ENCODE peak calls at places on chromosomes 5 and 9, in ten cellular contexts. One of them, this sample, is unnamed. For H3K4me1, the result is how much of the 10 kb centered on the place peaks cover.

GRCh38 chr5:102720954-102721353 is 34.2 kb upstream of the PAM start:
- DNase-seq in lower lobe of right lung: no peak
- DNase-seq in endodermal cell: no peak
- DNase-seq in iPS DF 6.9: no peak
- DNase-seq in endothelial cell of umbilical vein: no peak
- DNase-seq in CD8-positive, alpha-beta T cell: no peak
- DNase-seq in psoas muscle: no peak
- DNase-seq in A549: no peak
- DNase-seq in neuronal stem cell: no peak
- DNase-seq in IMR-90: peak
- DNase-seq in this sample: no peak

GRCh38 chr5:151198861-151199260 is 25.0 kb downstream of the CCDC69 start:
- DNase-seq in lower lobe of right lung: no peak
- DNase-seq in endodermal cell: no peak
- DNase-seq in iPS DF 6.9: no peak
- DNase-seq in endothelial cell of umbilical vein: no peak
- DNase-seq in CD8-positive, alpha-beta T cell: no peak
- DNase-seq in psoas muscle: no peak
- DNase-seq in A549: no peak
- DNase-seq in neuronal stem cell: no peak
- DNase-seq in IMR-90: no peak
- DNase-seq in this sample: peak

GRCh38 chr9:3525088-3525835 is 539 bp downstream of the RFX3 start:
- DNase-seq in lower lobe of right lung: peak
- DNase-seq in endodermal cell: no peak
- DNase-seq in iPS DF 6.9: no peak
- DNase-seq in endothelial cell of umbilical vein: peak
- DNase-seq in CD8-positive, alpha-beta T cell: no peak
- DNase-seq in psoas muscle: no peak
- DNase-seq in A549: peak
- DNase-seq in neuronal stem cell: no peak
- DNase-seq in IMR-90: no peak
- DNase-seq in this sample: peak

GRCh38 chr5:4036861-4037260 is 441.2 kb downstream of the IRX1 start:
- DNase-seq in lower lobe of right lung: no peak
- DNase-seq in endodermal cell: no peak
- DNase-seq in iPS DF 6.9: no peak
- DNase-seq in endothelial cell of umbilical vein: no peak
- DNase-seq in CD8-positive, alpha-beta T cell: no peak
- DNase-seq in psoas muscle: no peak
- DNase-seq in A549: no peak
- DNase-seq in neuronal stem cell: no peak
- DNase-seq in IMR-90: no peak
- DNase-seq in this sample: no peak

GRCh38 chr5:69149676-69150010 is 17.3 kb upstream of the CCNB1 start:
- DNase-seq in lower lobe of right lung: no peak
- DNase-seq in endodermal cell: peak
- DNase-seq in iPS DF 6.9: no peak
- DNase-seq in endothelial cell of umbilical vein: no peak
- DNase-seq in CD8-positive, alpha-beta T cell: no peak
- DNase-seq in psoas muscle: no peak
- DNase-seq in A549: no peak
- DNase-seq in neuronal stem cell: no peak
- DNase-seq in IMR-90: no peak
- DNase-seq in this sample: no peak

GRCh38 chr9:12748016-12748415 is 26.8 kb upstream of the LURAP1L start:
- DNase-seq in lower lobe of right lung: no peak
- DNase-seq in endodermal cell: no peak
- DNase-seq in iPS DF 6.9: no peak
- DNase-seq in endothelial cell of umbilical vein: peak
- DNase-seq in CD8-positive, alpha-beta T cell: no peak
- DNase-seq in psoas muscle: no peak
- DNase-seq in A549: no peak
- DNase-seq in neuronal stem cell: no peak
- DNase-seq in IMR-90: peak
- DNase-seq in this sample: no peak

GRCh38 chr5:117776977-117777376 is 1202.4 kb upstream of the SEMA6A start:
- DNase-seq in lower lobe of right lung: no peak
- DNase-seq in endodermal cell: no peak
- DNase-seq in iPS DF 6.9: no peak
- DNase-seq in endothelial cell of umbilical vein: no peak
- DNase-seq in CD8-positive, alpha-beta T cell: no peak
- DNase-seq in psoas muscle: no peak
- DNase-seq in A549: no peak
- DNase-seq in neuronal stem cell: no peak
- DNase-seq in IMR-90: no peak
- DNase-seq in this sample: no peak

GRCh38 chr9:111945216-111945615 is 48.6 kb downstream of the UGCG start:
- DNase-seq in lower lobe of right lung: no peak
- DNase-seq in endodermal cell: no peak
- DNase-seq in iPS DF 6.9: no peak
- DNase-seq in endothelial cell of umbilical vein: peak
- DNase-seq in CD8-positive, alpha-beta T cell: no peak
- DNase-seq in psoas muscle: no peak
- DNase-seq in A549: no peak
- DNase-seq in neuronal stem cell: no peak
- DNase-seq in IMR-90: peak
- DNase-seq in this sample: no peak

GRCh38 chr5:131324311-131324710 is 60.5 kb downstream of the CDC42SE2 start:
- DNase-seq in lower lobe of right lung: no peak
- DNase-seq in endodermal cell: no peak
- DNase-seq in iPS DF 6.9: no peak
- DNase-seq in endothelial cell of umbilical vein: no peak
- DNase-seq in CD8-positive, alpha-beta T cell: no peak
- DNase-seq in psoas muscle: no peak
- DNase-seq in A549: no peak
- DNase-seq in neuronal stem cell: peak
- DNase-seq in IMR-90: no peak
- DNase-seq in this sample: peak

GRCh38 chr5:81425569-81425968 is 31.6 kb upstream of the ACOT12 start:
- DNase-seq in lower lobe of right lung: no peak
- DNase-seq in endodermal cell: no peak
- DNase-seq in iPS DF 6.9: no peak
- DNase-seq in endothelial cell of umbilical vein: peak
- DNase-seq in CD8-positive, alpha-beta T cell: no peak
- DNase-seq in psoas muscle: no peak
- DNase-seq in A549: peak
- DNase-seq in neuronal stem cell: peak
- DNase-seq in IMR-90: peak
- DNase-seq in this sample: peak

GRCh38 chr5:43772601-43773031 is 169.6 kb downstream of the NNT start:
- DNase-seq in lower lobe of right lung: no peak
- DNase-seq in endodermal cell: no peak
- DNase-seq in iPS DF 6.9: no peak
- DNase-seq in endothelial cell of umbilical vein: peak
- DNase-seq in CD8-positive, alpha-beta T cell: no peak
- DNase-seq in psoas muscle: no peak
- DNase-seq in A549: peak
- DNase-seq in neuronal stem cell: no peak
- DNase-seq in IMR-90: peak
- DNase-seq in this sample: no peak

GRCh38 chr9:110126457-110126856 is 81.5 kb downstream of the C9orf152 start:
- DNase-seq in lower lobe of right lung: no peak
- DNase-seq in endodermal cell: no peak
- DNase-seq in iPS DF 6.9: no peak
- DNase-seq in endothelial cell of umbilical vein: peak
- DNase-seq in CD8-positive, alpha-beta T cell: no peak
- DNase-seq in psoas muscle: no peak
- DNase-seq in A549: no peak
- DNase-seq in neuronal stem cell: no peak
- DNase-seq in IMR-90: no peak
- DNase-seq in this sample: no peak

GRCh38 chr9:110128664-110129329 is 79.2 kb downstream of the C9orf152 start:
- DNase-seq in lower lobe of right lung: no peak
- DNase-seq in endodermal cell: no peak
- DNase-seq in iPS DF 6.9: no peak
- DNase-seq in endothelial cell of umbilical vein: no peak
- DNase-seq in CD8-positive, alpha-beta T cell: no peak
- DNase-seq in psoas muscle: no peak
- DNase-seq in A549: no peak
- DNase-seq in neuronal stem cell: no peak
- DNase-seq in IMR-90: no peak
- DNase-seq in this sample: no peak

GRCh38 chr9:110125763-110126351 is 82.1 kb downstream of the C9orf152 start:
- DNase-seq in lower lobe of right lung: no peak
- DNase-seq in endodermal cell: no peak
- DNase-seq in iPS DF 6.9: no peak
- DNase-seq in endothelial cell of umbilical vein: no peak
- DNase-seq in CD8-positive, alpha-beta T cell: no peak
- DNase-seq in psoas muscle: no peak
- DNase-seq in A549: no peak
- DNase-seq in neuronal stem cell: no peak
- DNase-seq in IMR-90: peak
- DNase-seq in this sample: no peak

GRCh38 chr9:110125207-110125751 is 82.7 kb downstream of the C9orf152 start:
- DNase-seq in lower lobe of right lung: peak
- DNase-seq in endodermal cell: peak
- DNase-seq in iPS DF 6.9: no peak
- DNase-seq in endothelial cell of umbilical vein: peak
- DNase-seq in CD8-positive, alpha-beta T cell: no peak
- DNase-seq in psoas muscle: peak
- DNase-seq in A549: peak
- DNase-seq in neuronal stem cell: peak
- DNase-seq in IMR-90: peak
- DNase-seq in this sample: peak

DNA sequence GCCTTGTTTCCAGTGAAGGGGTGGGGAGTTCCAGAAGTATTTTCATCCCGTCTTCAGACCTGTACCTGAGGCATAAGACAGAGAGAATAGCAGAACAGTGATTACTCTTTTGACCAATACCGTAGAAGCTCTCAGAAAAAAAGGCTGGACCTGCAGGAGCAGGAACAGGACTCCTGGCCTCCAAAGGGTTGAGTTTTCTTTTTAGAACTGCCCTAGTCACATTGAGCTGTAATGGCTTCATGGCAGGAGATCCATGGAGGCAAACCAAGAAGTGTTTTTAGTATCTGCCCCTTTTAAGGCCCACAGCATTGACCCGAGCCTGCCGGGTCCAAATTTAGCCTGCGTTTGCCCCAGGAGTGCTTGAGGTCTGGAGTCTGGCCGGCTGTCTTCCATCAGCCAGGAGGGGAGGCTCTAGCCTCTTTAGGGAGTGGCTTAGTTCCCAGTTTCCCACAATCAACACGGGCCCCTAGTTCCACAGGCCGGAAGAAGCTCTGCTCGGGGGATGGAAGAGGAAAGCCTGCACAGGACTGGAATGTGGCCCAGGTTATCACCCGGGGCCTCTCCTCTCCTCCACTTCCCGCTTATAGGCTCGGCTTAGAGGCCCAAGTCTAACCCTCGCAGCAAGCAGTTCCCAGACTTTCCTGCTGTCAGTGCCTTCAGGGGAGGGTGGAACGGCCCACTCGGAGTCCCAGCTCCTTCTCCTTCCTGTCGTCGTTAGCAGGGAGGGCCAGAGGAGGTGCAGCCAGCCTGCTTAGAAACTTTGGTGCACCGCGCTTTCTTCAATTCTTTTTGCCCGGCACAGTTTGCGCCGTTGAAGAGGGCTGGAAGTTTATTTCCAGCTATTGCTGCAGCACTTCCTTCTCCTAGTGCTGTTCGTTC is 80.7 kb downstream of the C9orf152 start:
- DNase-seq in lower lobe of right lung: peak
- DNase-seq in endodermal cell: peak
- DNase-seq in iPS DF 6.9: no peak
- DNase-seq in endothelial cell of umbilical vein: peak
- DNase-seq in CD8-positive, alpha-beta T cell: no peak
- DNase-seq in psoas muscle: peak
- DNase-seq in A549: no peak
- DNase-seq in neuronal stem cell: no peak
- DNase-seq in IMR-90: peak
- DNase-seq in this sample: peak
- H3K4me1 ChIP-seq in lower lobe of right lung: half or more
- H3K4me1 ChIP-seq in endodermal cell: under half
- H3K4me1 ChIP-seq in iPS DF 6.9: under half
- H3K4me1 ChIP-seq in endothelial cell of umbilical vein: half or more
- H3K4me1 ChIP-seq in CD8-positive, alpha-beta T cell: under half
- H3K4me1 ChIP-seq in psoas muscle: under half
- H3K4me1 ChIP-seq in A549: half or more
- H3K4me1 ChIP-seq in neuronal stem cell: under half
- H3K4me1 ChIP-seq in IMR-90: half or more
- H3K4me1 ChIP-seq in this sample: half or more

GRCh38 chr9:136552117-136552685 is 6.4 kb upstream of the NOTCH1 start:
- DNase-seq in lower lobe of right lung: no peak
- DNase-seq in endodermal cell: no peak
- DNase-seq in iPS DF 6.9: no peak
- DNase-seq in endothelial cell of umbilical vein: no peak
- DNase-seq in CD8-positive, alpha-beta T cell: no peak
- DNase-seq in psoas muscle: no peak
- DNase-seq in A549: no peak
- DNase-seq in neuronal stem cell: no peak
- DNase-seq in IMR-90: peak
- DNase-seq in this sample: peak
- H3K4me1 ChIP-seq in lower lobe of right lung: under half
- H3K4me1 ChIP-seq in endodermal cell: under half
- H3K4me1 ChIP-seq in iPS DF 6.9: under half
- H3K4me1 ChIP-seq in endothelial cell of umbilical vein: under half
- H3K4me1 ChIP-seq in CD8-positive, alpha-beta T cell: under half
- H3K4me1 ChIP-seq in psoas muscle: under half
- H3K4me1 ChIP-seq in A549: under half
- H3K4me1 ChIP-seq in neuronal stem cell: half or more
- H3K4me1 ChIP-seq in IMR-90: under half
- H3K4me1 ChIP-seq in this sample: under half

GRCh38 chr9:38022203-38022602 is 46.8 kb downstream of the SHB start:
- DNase-seq in lower lobe of right lung: no peak
- DNase-seq in endodermal cell: no peak
- DNase-seq in iPS DF 6.9: no peak
- DNase-seq in endothelial cell of umbilical vein: no peak
- DNase-seq in CD8-positive, alpha-beta T cell: no peak
- DNase-seq in psoas muscle: no peak
- DNase-seq in A549: no peak
- DNase-seq in neuronal stem cell: no peak
- DNase-seq in IMR-90: no peak
- DNase-seq in this sample: no peak
- H3K4me1 ChIP-seq in lower lobe of right lung: half or more
- H3K4me1 ChIP-seq in endodermal cell: under half
- H3K4me1 ChIP-seq in iPS DF 6.9: under half
- H3K4me1 ChIP-seq in endothelial cell of umbilical vein: half or more
- H3K4me1 ChIP-seq in CD8-positive, alpha-beta T cell: under half
- H3K4me1 ChIP-seq in psoas muscle: half or more
- H3K4me1 ChIP-seq in A549: half or more
- H3K4me1 ChIP-seq in neuronal stem cell: half or more
- H3K4me1 ChIP-seq in IMR-90: half or more
- H3K4me1 ChIP-seq in this sample: half or more

DNA sequence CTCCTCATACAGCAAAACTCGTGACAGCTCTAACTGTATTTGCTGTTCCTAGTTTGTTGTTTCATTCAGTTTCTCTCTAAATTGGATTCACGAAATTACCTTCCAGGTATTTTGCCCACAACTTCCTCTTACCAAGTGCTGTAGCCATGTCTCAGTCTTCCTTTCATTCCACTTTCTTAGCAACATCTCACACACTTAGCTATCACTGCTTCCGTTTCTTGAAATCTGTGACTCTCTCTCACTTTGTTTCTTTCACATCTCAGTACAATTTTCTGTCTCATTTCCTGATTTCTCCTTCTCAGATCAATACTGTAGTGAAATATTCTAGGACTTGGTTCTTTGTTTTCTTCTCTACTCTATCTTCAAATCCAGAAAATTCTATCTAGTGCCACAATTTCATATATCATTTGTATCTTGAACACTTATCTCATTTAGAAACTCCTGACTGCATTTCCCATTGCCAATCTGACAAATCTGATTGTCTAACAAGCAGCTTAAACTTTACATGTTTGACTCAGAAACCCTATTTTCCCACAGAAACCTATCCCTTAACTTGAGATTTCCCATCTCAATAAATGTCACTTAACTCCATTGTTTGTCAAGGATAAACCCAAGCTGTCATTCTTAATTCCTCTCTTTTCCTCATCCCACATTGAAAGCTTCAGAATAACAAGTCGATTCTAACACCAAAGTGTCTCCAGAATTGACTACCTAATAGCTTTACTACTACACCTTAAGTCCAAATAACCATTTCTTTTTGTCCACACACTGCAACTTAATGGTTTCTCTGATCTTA is 303.1 kb downstream of the CDH12 start:
- DNase-seq in lower lobe of right lung: no peak
- DNase-seq in endodermal cell: no peak
- DNase-seq in iPS DF 6.9: no peak
- DNase-seq in endothelial cell of umbilical vein: no peak
- DNase-seq in CD8-positive, alpha-beta T cell: no peak
- DNase-seq in psoas muscle: no peak
- DNase-seq in A549: no peak
- DNase-seq in neuronal stem cell: no peak
- DNase-seq in IMR-90: no peak
- DNase-seq in this sample: no peak
- H3K4me1 ChIP-seq in lower lobe of right lung: under half
- H3K4me1 ChIP-seq in endodermal cell: under half
- H3K4me1 ChIP-seq in iPS DF 6.9: under half
- H3K4me1 ChIP-seq in endothelial cell of umbilical vein: under half
- H3K4me1 ChIP-seq in CD8-positive, alpha-beta T cell: under half
- H3K4me1 ChIP-seq in psoas muscle: under half
- H3K4me1 ChIP-seq in A549: under half
- H3K4me1 ChIP-seq in neuronal stem cell: under half
- H3K4me1 ChIP-seq in IMR-90: under half
- H3K4me1 ChIP-seq in this sample: under half